ENCODE peak calls at places on chromosomes 3 and 15, in seven cellular contexts. One of them, this sample, is unnamed.

GRCh38 chr3:138434875-138435772 is 708 bp downstream of the ESYT3 start:
- DNase-seq in occipital lobe: peak; percentile 2
- DNase-seq in effector memory CD4-positive, alpha-beta T cell: no peak
- DNase-seq in T-helper 1 cell: no peak
- DNase-seq in activated T-helper 1 cell treated with Interleukin-2 at 50 U/mL for 16 hours: no peak
- DNase-seq in NCI-H1105: peak; percentile 20
- DNase-seq in T-helper 2 cell: no peak
- DNase-seq in this sample: no peak

GRCh38 chr15:90036343-90036742 is 35.2 kb downstream of the ZNF710 start:
- DNase-seq in T-helper 2 cell: no peak
- DNase-seq in activated T-helper 1 cell treated with Interleukin-2 at 50 U/mL for 16 hours: no peak
- DNase-seq in occipital lobe: no peak
- DNase-seq in NCI-H1105: no peak
- DNase-seq in effector memory CD4-positive, alpha-beta T cell: no peak
- DNase-seq in T-helper 1 cell: no peak
- DNase-seq in this sample: no peak

GRCh38 chr15:101613130-101614000 is 38.8 kb downstream of the TM2D3 start:
- DNase-seq in T-helper 2 cell: no peak
- DNase-seq in activated T-helper 1 cell treated with Interleukin-2 at 50 U/mL for 16 hours: no peak
- DNase-seq in occipital lobe: no peak
- DNase-seq in NCI-H1105: peak; percentile 86
- DNase-seq in effector memory CD4-positive, alpha-beta T cell: no peak
- DNase-seq in T-helper 1 cell: no peak
- DNase-seq in this sample: no peak

GRCh38 chr3:3783155-3783554 is 16.1 kb upstream of the LRRN1 start:
- DNase-seq in occipital lobe: no peak
- DNase-seq in NCI-H1105: no peak
- DNase-seq in T-helper 1 cell: no peak
- DNase-seq in activated T-helper 1 cell treated with Interleukin-2 at 50 U/mL for 16 hours: no peak
- DNase-seq in T-helper 2 cell: no peak
- DNase-seq in effector memory CD4-positive, alpha-beta T cell: no peak
- DNase-seq in this sample: peak; percentile 7

GRCh38 chr3:142057331-142057725 is 92.0 kb downstream of the TFDP2 start:
- DNase-seq in T-helper 2 cell: no peak
- DNase-seq in activated T-helper 1 cell treated with Interleukin-2 at 50 U/mL for 16 hours: no peak
- DNase-seq in effector memory CD4-positive, alpha-beta T cell: no peak
- DNase-seq in occipital lobe: no peak
- DNase-seq in NCI-H1105: no peak
- DNase-seq in T-helper 1 cell: no peak
- DNase-seq in this sample: no peak

GRCh38 chr3:112074006-112074405 is 12.2 kb upstream of the C3orf52 start:
- DNase-seq in T-helper 1 cell: no peak
- DNase-seq in occipital lobe: no peak
- DNase-seq in T-helper 2 cell: no peak
- DNase-seq in NCI-H1105: no peak
- DNase-seq in effector memory CD4-positive, alpha-beta T cell: no peak
- DNase-seq in activated T-helper 1 cell treated with Interleukin-2 at 50 U/mL for 16 hours: no peak
- DNase-seq in this sample: no peak

GRCh38 chr3:149216195-149216869 is 5.3 kb downstream of the CP start:
- DNase-seq in occipital lobe: no peak
- DNase-seq in T-helper 1 cell: no peak
- DNase-seq in activated T-helper 1 cell treated with Interleukin-2 at 50 U/mL for 16 hours: no peak
- DNase-seq in T-helper 2 cell: no peak
- DNase-seq in effector memory CD4-positive, alpha-beta T cell: no peak
- DNase-seq in NCI-H1105: peak; percentile 24
- DNase-seq in this sample: no peak

GRCh38 chr15:77753238-77753873 is 120.6 kb upstream of the LINGO1 start:
- DNase-seq in occipital lobe: no peak
- DNase-seq in T-helper 1 cell: no peak
- DNase-seq in activated T-helper 1 cell treated with Interleukin-2 at 50 U/mL for 16 hours: no peak
- DNase-seq in effector memory CD4-positive, alpha-beta T cell: no peak
- DNase-seq in T-helper 2 cell: no peak
- DNase-seq in NCI-H1105: no peak
- DNase-seq in this sample: no peak

GRCh38 chr3:155325263-155325835 is 31.9 kb upstream of the STRIT1 start:
- DNase-seq in occipital lobe: no peak
- DNase-seq in activated T-helper 1 cell treated with Interleukin-2 at 50 U/mL for 16 hours: no peak
- DNase-seq in T-helper 2 cell: no peak
- DNase-seq in NCI-H1105: no peak
- DNase-seq in effector memory CD4-positive, alpha-beta T cell: no peak
- DNase-seq in T-helper 1 cell: no peak
- DNase-seq in this sample: peak; percentile 71